ENCODE peak calls at places on chromosomes 13 and 19, in five cellular contexts. One of them, this sample, is unnamed.

GRCh38 chr13:46721054-46721453 is 75.9 kb downstream of the ESD start:
- DNase-seq in breast epithelium: no peak
- DNase-seq in lower leg skin: peak; percentile 49
- DNase-seq in A549: peak; percentile 31
- DNase-seq in ovary: peak; percentile 65
- DNase-seq in this sample: peak; percentile 57

GRCh38 chr13:35771898-35772297 is 295.4 kb upstream of the MAB21L1 start:
- DNase-seq in ovary: no peak
- DNase-seq in breast epithelium: no peak
- DNase-seq in lower leg skin: no peak
- DNase-seq in A549: no peak
- DNase-seq in this sample: no peak

GRCh38 chr19:51660975-51661600 is 14.5 kb upstream of the SIGLEC14 start:
- DNase-seq in breast epithelium: peak; percentile 49
- DNase-seq in A549: peak; percentile 81
- DNase-seq in ovary: peak; percentile 71
- DNase-seq in lower leg skin: peak; percentile 47
- DNase-seq in this sample: peak; percentile 89

GRCh38 chr13:98459171-98459681 is 117.7 kb downstream of the STK24 start:
- DNase-seq in ovary: no peak
- DNase-seq in A549: no peak
- DNase-seq in lower leg skin: no peak
- DNase-seq in breast epithelium: no peak
- DNase-seq in this sample: no peak

GRCh38 chr19:1026189-1027019 is at the start of gene CNN2:
- DNase-seq in lower leg skin: peak; percentile 76
- DNase-seq in ovary: peak; percentile 84
- DNase-seq in breast epithelium: peak; percentile 85
- DNase-seq in A549: peak; percentile 67
- DNase-seq in this sample: peak; percentile 83

GRCh38 chr13:44815507-44816074 is 173.7 kb downstream of the NUFIP1 start:
- DNase-seq in A549: peak; percentile 87
- DNase-seq in breast epithelium: peak; percentile 86
- DNase-seq in lower leg skin: peak; percentile 47
- DNase-seq in ovary: peak; percentile 66
- DNase-seq in this sample: no peak

GRCh38 chr19:5648464-5648863 is 25.6 kb downstream of the SAFB start:
- DNase-seq in ovary: no peak
- DNase-seq in A549: no peak
- DNase-seq in lower leg skin: no peak
- DNase-seq in breast epithelium: no peak
- DNase-seq in this sample: no peak

GRCh38 chr13:97423300-97424045 is 10.5 kb upstream of the RAP2A start:
- DNase-seq in breast epithelium: no peak
- DNase-seq in A549: no peak
- DNase-seq in lower leg skin: no peak
- DNase-seq in ovary: no peak
- DNase-seq in this sample: no peak

GRCh38 chr13:60397693-60398437 is 845 bp downstream of the TDRD3 start:
- DNase-seq in A549: peak; percentile 49
- DNase-seq in ovary: peak; percentile 53
- DNase-seq in breast epithelium: peak; percentile 29
- DNase-seq in lower leg skin: peak; percentile 51
- DNase-seq in this sample: peak; percentile 84

GRCh38 chr19:4794971-4795370 is 3.4 kb downstream of the FEM1A start:
- DNase-seq in A549: no peak
- DNase-seq in lower leg skin: no peak
- DNase-seq in ovary: no peak
- DNase-seq in breast epithelium: no peak
- DNase-seq in this sample: no peak

GRCh38 chr19:15701757-15702589 is 25.9 kb upstream of the OR10H2 start:
- DNase-seq in A549: no peak
- DNase-seq in lower leg skin: peak; percentile 59
- DNase-seq in breast epithelium: no peak
- DNase-seq in ovary: no peak
- DNase-seq in this sample: no peak

GRCh38 chr19:19039901-19040300 is 6.5 kb downstream of the ARMC6 start:
- DNase-seq in lower leg skin: no peak
- DNase-seq in A549: no peak
- DNase-seq in breast epithelium: no peak
- DNase-seq in ovary: no peak
- DNase-seq in this sample: no peak

GRCh38 chr19:9836021-9836420 is 903 bp downstream of the PIN1 start:
- DNase-seq in A549: no peak
- DNase-seq in ovary: no peak
- DNase-seq in breast epithelium: no peak
- DNase-seq in lower leg skin: no peak
- DNase-seq in this sample: peak; percentile 62

GRCh38 chr19:14111486-14111885 is 6.1 kb downstream of the PRKACA start:
- DNase-seq in breast epithelium: no peak
- DNase-seq in ovary: no peak
- DNase-seq in A549: no peak
- DNase-seq in lower leg skin: no peak
- DNase-seq in this sample: no peak

GRCh38 chr19:2476451-2477140 is 669 bp downstream of the GADD45B start:
- DNase-seq in breast epithelium: no peak
- DNase-seq in lower leg skin: no peak
- DNase-seq in A549: peak; percentile 57
- DNase-seq in ovary: peak; percentile 62
- DNase-seq in this sample: peak; percentile 78

GRCh38 chr19:18439025-18439909 is 1.3 kb upstream of the ISYNA1 start:
- DNase-seq in ovary: peak; percentile 70
- DNase-seq in lower leg skin: no peak
- DNase-seq in A549: no peak
- DNase-seq in breast epithelium: no peak
- DNase-seq in this sample: peak; percentile 53

GRCh38 chr13:52713894-52714293 is 25.7 kb downstream of the CNMD start:
- DNase-seq in A549: no peak
- DNase-seq in ovary: no peak
- DNase-seq in lower leg skin: peak; percentile 57
- DNase-seq in breast epithelium: peak; percentile 20
- DNase-seq in this sample: no peak

GRCh38 chr19:37221136-37221535 is 3.1 kb downstream of the ZNF383 start:
- DNase-seq in A549: no peak
- DNase-seq in lower leg skin: no peak
- DNase-seq in breast epithelium: no peak
- DNase-seq in ovary: no peak
- DNase-seq in this sample: no peak

GRCh38 chr13:28471408-28471807 is 23.5 kb downstream of the FLT1 start:
- DNase-seq in ovary: no peak
- DNase-seq in breast epithelium: no peak
- DNase-seq in lower leg skin: no peak
- DNase-seq in A549: no peak
- DNase-seq in this sample: no peak

GRCh38 chr19:54162241-54162805 is 2.8 kb upstream of the LENG1 start:
- DNase-seq in A549: peak; percentile 89
- DNase-seq in lower leg skin: peak; percentile 81
- DNase-seq in breast epithelium: peak; percentile 84
- DNase-seq in ovary: peak; percentile 91
- DNase-seq in this sample: peak; percentile 93

GRCh38 chr13:27138457-27139093 is 33.0 kb downstream of the USP12 start:
- DNase-seq in lower leg skin: no peak
- DNase-seq in breast epithelium: no peak
- DNase-seq in A549: no peak
- DNase-seq in ovary: no peak
- DNase-seq in this sample: peak; percentile 47

GRCh38 chr19:15448778-15449619 is 757 bp downstream of the WIZ start:
- DNase-seq in ovary: no peak
- DNase-seq in breast epithelium: no peak
- DNase-seq in lower leg skin: no peak
- DNase-seq in A549: peak; percentile 52
- DNase-seq in this sample: no peak

GRCh38 chr19:3055741-3056453 is 6.4 kb downstream of the TLE5 start:
- DNase-seq in lower leg skin: peak; percentile 56
- DNase-seq in ovary: peak; percentile 60
- DNase-seq in A549: peak; percentile 78
- DNase-seq in breast epithelium: peak; percentile 89
- DNase-seq in this sample: no peak

GRCh38 chr13:45086484-45086883 is 33.8 kb upstream of the GTF2F2 start:
- DNase-seq in A549: no peak
- DNase-seq in lower leg skin: no peak
- DNase-seq in ovary: no peak
- DNase-seq in breast epithelium: no peak
- DNase-seq in this sample: no peak

GRCh38 chr19:11008111-11008510 is 47.3 kb downstream of the SMARCA4 start:
- DNase-seq in ovary: no peak
- DNase-seq in A549: no peak
- DNase-seq in lower leg skin: no peak
- DNase-seq in breast epithelium: no peak
- DNase-seq in this sample: no peak

GRCh38 chr19:12789098-12789903 is 2.0 kb upstream of the JUNB start:
- DNase-seq in breast epithelium: no peak
- DNase-seq in ovary: no peak
- DNase-seq in lower leg skin: peak; percentile 49
- DNase-seq in A549: peak; percentile 53
- DNase-seq in this sample: no peak

GRCh38 chr13:27289016-27289665 is 18.5 kb downstream of the RASL11A start:
- DNase-seq in A549: no peak
- DNase-seq in lower leg skin: no peak
- DNase-seq in breast epithelium: no peak
- DNase-seq in ovary: no peak
- DNase-seq in this sample: no peak

GRCh38 chr19:10617409-10618121 is 7.8 kb upstream of the SLC44A2 start:
- DNase-seq in A549: no peak
- DNase-seq in breast epithelium: peak; percentile 57
- DNase-seq in lower leg skin: no peak
- DNase-seq in ovary: no peak
- DNase-seq in this sample: no peak

GRCh38 chr13:99506632-99507031 is 5.4 kb downstream of the TM9SF2 start:
- DNase-seq in lower leg skin: no peak
- DNase-seq in breast epithelium: no peak
- DNase-seq in A549: no peak
- DNase-seq in ovary: no peak
- DNase-seq in this sample: no peak

GRCh38 chr19:29577662-29577963 is 28.5 kb upstream of the POP4 start:
- DNase-seq in ovary: no peak
- DNase-seq in A549: no peak
- DNase-seq in breast epithelium: no peak
- DNase-seq in lower leg skin: no peak
- DNase-seq in this sample: no peak

GRCh38 chr13:46010148-46010547 is 42.4 kb downstream of the ZC3H13 start:
- DNase-seq in breast epithelium: no peak
- DNase-seq in ovary: no peak
- DNase-seq in A549: peak; percentile 9
- DNase-seq in lower leg skin: no peak
- DNase-seq in this sample: peak; percentile 15

GRCh38 chr19:54189020-54189667 is at the start of gene MBOAT7:
- DNase-seq in lower leg skin: no peak
- DNase-seq in breast epithelium: no peak
- DNase-seq in ovary: no peak
- DNase-seq in A549: no peak
- DNase-seq in this sample: no peak

GRCh38 chr19:52922841-52923781 is at the start of gene ZNF888:
- DNase-seq in breast epithelium: peak; percentile 95
- DNase-seq in A549: no peak
- DNase-seq in ovary: peak; percentile 90
- DNase-seq in lower leg skin: peak; percentile 87
- DNase-seq in this sample: peak; percentile 93
- TF ChIP-seq POLR2A in breast epithelium: peak; percentile 39
- TF ChIP-seq POLR2A in A549: no peak
- TF ChIP-seq POLR2A in ovary: peak; percentile 23
- TF ChIP-seq POLR2A in lower leg skin: no peak
- TF ChIP-seq POLR2A in this sample: peak; percentile 82

DNA sequence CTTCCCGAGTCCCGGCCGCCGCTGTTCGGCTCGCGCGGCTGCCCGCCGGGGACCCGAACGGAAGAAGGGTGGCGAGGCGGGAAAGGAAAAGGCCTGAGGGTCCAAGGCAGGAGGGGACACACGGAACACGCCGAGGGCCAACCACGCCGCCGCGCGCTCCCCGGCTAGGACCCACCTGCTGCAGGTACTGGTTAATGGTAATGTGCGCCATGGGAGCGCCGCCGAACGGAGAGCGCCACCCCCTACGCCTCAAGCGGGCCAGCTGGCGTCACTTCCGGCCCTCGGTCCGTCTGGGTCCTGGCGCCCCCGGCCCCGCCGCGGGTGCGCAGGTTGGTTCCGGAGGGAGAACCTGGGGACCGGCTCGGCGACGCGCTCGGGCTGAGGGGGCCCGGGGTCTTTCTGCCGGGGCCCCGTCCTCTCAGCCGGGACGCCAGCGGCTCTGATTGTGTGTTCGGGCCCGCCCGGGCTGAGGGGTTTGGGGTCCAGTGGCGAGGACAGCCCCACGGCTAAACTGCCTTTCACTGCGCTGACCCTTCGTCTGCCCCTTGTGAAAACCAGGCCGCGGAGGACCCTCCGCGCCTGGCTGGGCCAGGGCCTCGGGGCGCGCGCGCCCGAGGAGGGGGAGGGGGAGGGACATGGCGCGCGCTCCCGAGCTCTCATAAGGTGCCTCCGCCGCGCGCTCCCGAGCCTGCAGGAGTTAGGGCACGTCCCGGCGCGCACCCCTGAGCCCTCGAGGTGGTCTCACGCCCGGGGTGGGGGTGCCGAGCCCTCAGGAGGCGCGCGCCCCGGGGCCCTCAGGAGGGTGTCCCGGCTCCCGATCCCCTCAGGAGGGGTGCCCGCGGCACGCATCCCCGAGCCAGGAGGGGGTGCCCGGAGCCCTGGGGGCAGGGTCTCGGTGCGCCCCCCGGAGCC is at the start of gene PCID2:
- DNase-seq in A549: peak; percentile 91
- DNase-seq in lower leg skin: peak; percentile 82
- DNase-seq in ovary: peak; percentile 87
- DNase-seq in breast epithelium: peak; percentile 84
- DNase-seq in this sample: peak; percentile 97
- TF ChIP-seq POLR2A in A549: peak; percentile 66
- TF ChIP-seq POLR2A in lower leg skin: no peak
- TF ChIP-seq POLR2A in ovary: peak; percentile 87
- TF ChIP-seq POLR2A in breast epithelium: peak; percentile 59
- TF ChIP-seq POLR2A in this sample: peak; percentile 91

GRCh38 chr13:114111577-114111976 is 20.8 kb downstream of the RASA3 start:
- DNase-seq in ovary: no peak
- DNase-seq in breast epithelium: no peak
- DNase-seq in lower leg skin: no peak
- DNase-seq in A549: no peak
- DNase-seq in this sample: no peak
- TF ChIP-seq POLR2A in ovary: no peak
- TF ChIP-seq POLR2A in breast epithelium: no peak
- TF ChIP-seq POLR2A in lower leg skin: no peak
- TF ChIP-seq POLR2A in A549: no peak
- TF ChIP-seq POLR2A in this sample: no peak

DNA sequence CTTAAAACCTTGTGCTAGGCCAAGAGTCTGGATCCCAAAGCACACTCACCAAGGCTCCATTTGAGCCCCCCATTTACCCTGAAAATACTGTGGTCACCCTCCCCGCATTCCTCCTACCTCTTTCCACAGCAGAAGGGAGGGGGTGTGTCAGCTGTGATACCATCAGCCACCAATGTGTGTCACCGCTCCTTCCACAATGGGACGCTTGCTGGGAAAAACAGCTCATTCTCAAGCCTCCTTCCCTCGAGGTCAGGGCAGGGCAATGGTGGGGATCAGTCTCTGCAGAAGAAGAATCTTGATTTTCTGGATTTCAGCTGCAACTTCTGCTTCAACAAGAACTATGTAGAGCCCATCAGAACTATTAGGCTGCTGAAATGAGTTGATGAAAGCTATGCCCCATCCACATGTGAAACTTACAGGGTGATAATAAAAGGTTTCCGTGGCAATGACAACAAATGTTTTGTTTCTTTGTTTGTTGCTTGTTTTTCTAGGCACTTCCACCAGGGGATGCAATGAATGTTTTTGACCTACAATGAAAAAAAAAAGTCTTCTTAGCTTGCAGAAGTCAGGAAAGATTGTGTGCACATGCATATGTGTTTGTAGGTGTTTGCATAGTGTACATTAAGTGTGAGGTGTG is 26.4 kb upstream of the ZNF507 start:
- DNase-seq in lower leg skin: no peak
- DNase-seq in ovary: no peak
- DNase-seq in breast epithelium: no peak
- DNase-seq in A549: peak; percentile 68
- DNase-seq in this sample: no peak
- TF ChIP-seq POLR2A in lower leg skin: no peak
- TF ChIP-seq POLR2A in ovary: no peak
- TF ChIP-seq POLR2A in breast epithelium: no peak
- TF ChIP-seq POLR2A in A549: no peak
- TF ChIP-seq POLR2A in this sample: no peak